ENCODE peak calls at places on chromosomes 7 and 10, in eight cellular contexts. D is colonic mucosa; F is AG04450; O is RKO; K is endodermal cell; X is ovary; E is natural killer cell; Z is CD8-positive, alpha-beta memory T cell. L is an unnamed sample.

GRCh38 chr7:116501425-116502167 is 2.1 kb downstream of the CAV2 start:
- DNase-seq in D (no peak), F (no peak), O (no peak), K (no peak), X (no peak), E (no peak), Z (no peak), L (peak; percentile 17)

GRCh38 chr7:100863406-100863950 is 3.7 kb upstream of the TRIP6 start:
- DNase-seq in D (peak; percentile 63), F (no peak), O (no peak), K (no peak), X (no peak), E (no peak), Z (no peak), L (no peak)

GRCh38 chr7:30348083-30348560 is 63.7 kb downstream of the ZNRF2 start:
- DNase-seq in D (no peak), F (peak; percentile 48), O (peak; percentile 91), K (peak; percentile 53), X (no peak), E (peak; percentile 30), Z (peak; percentile 79), L (no peak)

GRCh38 chr7:50595538-50596102 is 30.4 kb upstream of the DDC start:
- DNase-seq in D (no peak), F (peak; percentile 3), O (peak; percentile 64), K (peak; percentile 81), X (no peak), E (no peak), Z (no peak), L (peak; percentile 54)

GRCh38 chr10:17101257-17101909 is 28.2 kb downstream of the CUBN start:
- DNase-seq in D (no peak), F (no peak), O (no peak), K (no peak), X (no peak), E (no peak), Z (no peak), L (no peak)

GRCh38 chr7:1234794-1235500 is 2.3 kb downstream of the UNCX start:
- DNase-seq in D (no peak), F (no peak), O (no peak), K (peak; percentile 85), X (no peak), E (no peak), Z (peak; percentile 26), L (no peak)

GRCh38 chr10:77157248-77158019 is 480.2 kb downstream of the KCNMA1 start:
- DNase-seq in D (peak; percentile 50), F (no peak), O (no peak), K (no peak), X (no peak), E (no peak), Z (no peak), L (no peak)

GRCh38 chr10:75640803-75641202 is 209.4 kb downstream of the LRMDA start:
- DNase-seq in D (peak; percentile 65), F (no peak), O (no peak), K (no peak), X (no peak), E (no peak), Z (no peak), L (no peak)

GRCh38 chr10:84534168-84534567 is 205.8 kb downstream of the CCSER2 start:
- DNase-seq in D (no peak), F (no peak), O (no peak), K (no peak), X (no peak), E (no peak), Z (no peak), L (no peak)

GRCh38 chr7:49928787-49929186 is 155.3 kb downstream of the VWC2 start:
- DNase-seq in D (no peak), F (no peak), O (no peak), K (no peak), X (no peak), E (no peak), Z (no peak), L (no peak)

GRCh38 chr10:70775679-70776454 is 9.3 kb downstream of the TBATA start:
- DNase-seq in D (no peak), F (no peak), O (no peak), K (peak; percentile 34), X (peak; percentile 25), E (peak; percentile 12), Z (no peak), L (no peak)

GRCh38 chr7:19015066-19015465 is 102.4 kb downstream of the TWIST1 start:
- DNase-seq in D (no peak), F (no peak), O (no peak), K (no peak), X (no peak), E (no peak), Z (no peak), L (no peak)

GRCh38 chr10:130570119-130570518 is 433.9 kb downstream of the GLRX3 start:
- DNase-seq in D (no peak), F (no peak), O (no peak), K (no peak), X (no peak), E (no peak), Z (no peak), L (no peak)

GRCh38 chr10:109114578-109114977 is 808.7 kb downstream of the XPNPEP1 start:
- DNase-seq in D (no peak), F (no peak), O (no peak), K (no peak), X (no peak), E (no peak), Z (no peak), L (no peak)

GRCh38 chr7:111708072-111708471 is 145.8 kb upstream of the IMMP2L start:
- DNase-seq in D (no peak), F (no peak), O (peak; percentile 52), K (no peak), X (no peak), E (no peak), Z (no peak), L (no peak)

L was measured in uterus.